ENCODE peak calls at places on chromosome 21, in seven cellular contexts. One of them, this sample, is unnamed. For H3K4me1, the result is how much of the 10 kb centered on the place peaks cover.

GRCh38 chr21:46157987-46158451 is 2.6 kb upstream of the FTCD start:
- DNase-seq in upper lobe of right lung: peak
- DNase-seq in ovary: no peak
- DNase-seq in A549: no peak
- DNase-seq in upper lobe of left lung: peak
- DNase-seq in uterus: no peak
- DNase-seq in HAP-1: no peak
- DNase-seq in this sample: no peak

GRCh38 chr21:14787312-14787711 is 241.2 kb upstream of the SAMSN1 start:
- DNase-seq in upper lobe of right lung: no peak
- DNase-seq in ovary: no peak
- DNase-seq in A549: no peak
- DNase-seq in upper lobe of left lung: no peak
- DNase-seq in uterus: no peak
- DNase-seq in HAP-1: no peak
- DNase-seq in this sample: no peak

GRCh38 chr21:28543975-28544374 is 448.7 kb downstream of the LTN1 start:
- DNase-seq in upper lobe of right lung: no peak
- DNase-seq in ovary: no peak
- DNase-seq in A549: no peak
- DNase-seq in upper lobe of left lung: no peak
- DNase-seq in uterus: no peak
- DNase-seq in HAP-1: no peak
- DNase-seq in this sample: no peak

GRCh38 chr21:38773108-38774061 is 32.3 kb upstream of the ETS2 start:
- DNase-seq in upper lobe of right lung: no peak
- DNase-seq in ovary: peak
- DNase-seq in A549: peak
- DNase-seq in upper lobe of left lung: no peak
- DNase-seq in uterus: peak
- DNase-seq in HAP-1: no peak
- DNase-seq in this sample: no peak

GRCh38 chr21:41610042-41610839 is 102.3 kb upstream of the TMPRSS2 start:
- DNase-seq in upper lobe of right lung: peak
- DNase-seq in ovary: peak
- DNase-seq in A549: peak
- DNase-seq in upper lobe of left lung: peak
- DNase-seq in uterus: no peak
- DNase-seq in HAP-1: peak
- DNase-seq in this sample: peak

GRCh38 chr21:46096997-46097825 is 701 bp upstream of the COL6A2 start:
- DNase-seq in upper lobe of right lung: peak
- DNase-seq in ovary: peak
- DNase-seq in A549: no peak
- DNase-seq in upper lobe of left lung: peak
- DNase-seq in uterus: peak
- DNase-seq in HAP-1: peak
- DNase-seq in this sample: no peak

GRCh38 chr21:31710586-31710985 is 21.3 kb downstream of the SCAF4 start:
- DNase-seq in upper lobe of right lung: no peak
- DNase-seq in ovary: no peak
- DNase-seq in A549: no peak
- DNase-seq in upper lobe of left lung: no peak
- DNase-seq in uterus: no peak
- DNase-seq in HAP-1: no peak
- DNase-seq in this sample: peak

GRCh38 chr21:24727803-24728425 is 879.4 kb downstream of the MRPL39 start:
- DNase-seq in upper lobe of right lung: no peak
- DNase-seq in ovary: no peak
- DNase-seq in A549: no peak
- DNase-seq in upper lobe of left lung: no peak
- DNase-seq in uterus: no peak
- DNase-seq in HAP-1: no peak
- DNase-seq in this sample: no peak

GRCh38 chr21:46112731-46113215 is 14.9 kb downstream of the COL6A2 start:
- DNase-seq in upper lobe of right lung: peak
- DNase-seq in ovary: no peak
- DNase-seq in A549: no peak
- DNase-seq in upper lobe of left lung: peak
- DNase-seq in uterus: no peak
- DNase-seq in HAP-1: no peak
- DNase-seq in this sample: no peak

GRCh38 chr21:31255846-31256395 is 88.1 kb downstream of the TIAM1 start:
- DNase-seq in upper lobe of right lung: no peak
- DNase-seq in ovary: no peak
- DNase-seq in A549: no peak
- DNase-seq in upper lobe of left lung: no peak
- DNase-seq in uterus: no peak
- DNase-seq in HAP-1: no peak
- DNase-seq in this sample: no peak

GRCh38 chr21:21247441-21247840 is 249.2 kb downstream of the NCAM2 start:
- DNase-seq in upper lobe of right lung: no peak
- DNase-seq in ovary: no peak
- DNase-seq in A549: no peak
- DNase-seq in upper lobe of left lung: no peak
- DNase-seq in uterus: no peak
- DNase-seq in HAP-1: no peak
- DNase-seq in this sample: no peak

GRCh38 chr21:28771790-28772501 is 220.7 kb downstream of the LTN1 start:
- DNase-seq in upper lobe of right lung: no peak
- DNase-seq in ovary: no peak
- DNase-seq in A549: no peak
- DNase-seq in upper lobe of left lung: no peak
- DNase-seq in uterus: no peak
- DNase-seq in HAP-1: no peak
- DNase-seq in this sample: peak

GRCh38 chr21:16407403-16408279 is 677.9 kb downstream of the USP25 start:
- DNase-seq in upper lobe of right lung: no peak
- DNase-seq in ovary: no peak
- DNase-seq in A549: no peak
- DNase-seq in upper lobe of left lung: no peak
- DNase-seq in uterus: no peak
- DNase-seq in HAP-1: no peak
- DNase-seq in this sample: peak

GRCh38 chr21:38322551-38322950 is 65.8 kb downstream of the KCNJ15 start:
- DNase-seq in upper lobe of right lung: no peak
- DNase-seq in ovary: no peak
- DNase-seq in A549: no peak
- DNase-seq in upper lobe of left lung: no peak
- DNase-seq in uterus: no peak
- DNase-seq in HAP-1: no peak
- DNase-seq in this sample: no peak

GRCh38 chr21:41160036-41160435 is 7.9 kb upstream of the BACE2 start:
- DNase-seq in upper lobe of right lung: no peak
- DNase-seq in ovary: no peak
- DNase-seq in A549: no peak
- DNase-seq in upper lobe of left lung: no peak
- DNase-seq in uterus: no peak
- DNase-seq in HAP-1: no peak
- DNase-seq in this sample: no peak

GRCh38 chr21:38534591-38534990 is 36.3 kb upstream of the ERG start:
- DNase-seq in upper lobe of right lung: no peak
- DNase-seq in ovary: no peak
- DNase-seq in A549: no peak
- DNase-seq in upper lobe of left lung: no peak
- DNase-seq in uterus: no peak
- DNase-seq in HAP-1: no peak
- DNase-seq in this sample: no peak

GRCh38 chr21:15444118-15444960 is 285.4 kb upstream of the USP25 start:
- DNase-seq in upper lobe of right lung: no peak
- DNase-seq in ovary: no peak
- DNase-seq in A549: peak
- DNase-seq in upper lobe of left lung: no peak
- DNase-seq in uterus: no peak
- DNase-seq in HAP-1: no peak
- DNase-seq in this sample: no peak

GRCh38 chr21:41662161-41662560 is 104.7 kb downstream of the RIPK4 start:
- DNase-seq in upper lobe of right lung: no peak
- DNase-seq in ovary: no peak
- DNase-seq in A549: no peak
- DNase-seq in upper lobe of left lung: no peak
- DNase-seq in uterus: no peak
- DNase-seq in HAP-1: no peak
- DNase-seq in this sample: no peak

GRCh38 chr21:38438476-38438893 is 59.8 kb downstream of the ERG start:
- DNase-seq in upper lobe of right lung: peak
- DNase-seq in ovary: peak
- DNase-seq in A549: peak
- DNase-seq in upper lobe of left lung: peak
- DNase-seq in uterus: peak
- DNase-seq in HAP-1: no peak
- DNase-seq in this sample: peak

GRCh38 chr21:39664586-39664985 is 51.8 kb downstream of the B3GALT5 start:
- DNase-seq in upper lobe of right lung: no peak
- DNase-seq in ovary: no peak
- DNase-seq in A549: no peak
- DNase-seq in upper lobe of left lung: no peak
- DNase-seq in uterus: no peak
- DNase-seq in HAP-1: no peak
- DNase-seq in this sample: no peak

GRCh38 chr21:17461014-17461413 is 51.8 kb upstream of the CXADR start:
- DNase-seq in upper lobe of right lung: no peak
- DNase-seq in ovary: peak
- DNase-seq in A549: peak
- DNase-seq in upper lobe of left lung: peak
- DNase-seq in uterus: peak
- DNase-seq in HAP-1: no peak
- DNase-seq in this sample: no peak

GRCh38 chr21:42846221-42846620 is 33.1 kb downstream of the WDR4 start:
- DNase-seq in upper lobe of right lung: peak
- DNase-seq in ovary: peak
- DNase-seq in A549: no peak
- DNase-seq in upper lobe of left lung: no peak
- DNase-seq in uterus: no peak
- DNase-seq in HAP-1: peak
- DNase-seq in this sample: no peak

GRCh38 chr21:42845296-42845965 is 33.9 kb downstream of the WDR4 start:
- DNase-seq in upper lobe of right lung: peak
- DNase-seq in ovary: peak
- DNase-seq in A549: no peak
- DNase-seq in upper lobe of left lung: peak
- DNase-seq in uterus: no peak
- DNase-seq in HAP-1: peak
- DNase-seq in this sample: no peak

GRCh38 chr21:42848932-42849758 is 30.2 kb downstream of the WDR4 start:
- DNase-seq in upper lobe of right lung: peak
- DNase-seq in ovary: no peak
- DNase-seq in A549: no peak
- DNase-seq in upper lobe of left lung: no peak
- DNase-seq in uterus: no peak
- DNase-seq in HAP-1: no peak
- DNase-seq in this sample: no peak

GRCh38 chr21:42847726-42848125 is 31.6 kb downstream of the WDR4 start:
- DNase-seq in upper lobe of right lung: peak
- DNase-seq in ovary: no peak
- DNase-seq in A549: no peak
- DNase-seq in upper lobe of left lung: no peak
- DNase-seq in uterus: no peak
- DNase-seq in HAP-1: no peak
- DNase-seq in this sample: no peak

DNA sequence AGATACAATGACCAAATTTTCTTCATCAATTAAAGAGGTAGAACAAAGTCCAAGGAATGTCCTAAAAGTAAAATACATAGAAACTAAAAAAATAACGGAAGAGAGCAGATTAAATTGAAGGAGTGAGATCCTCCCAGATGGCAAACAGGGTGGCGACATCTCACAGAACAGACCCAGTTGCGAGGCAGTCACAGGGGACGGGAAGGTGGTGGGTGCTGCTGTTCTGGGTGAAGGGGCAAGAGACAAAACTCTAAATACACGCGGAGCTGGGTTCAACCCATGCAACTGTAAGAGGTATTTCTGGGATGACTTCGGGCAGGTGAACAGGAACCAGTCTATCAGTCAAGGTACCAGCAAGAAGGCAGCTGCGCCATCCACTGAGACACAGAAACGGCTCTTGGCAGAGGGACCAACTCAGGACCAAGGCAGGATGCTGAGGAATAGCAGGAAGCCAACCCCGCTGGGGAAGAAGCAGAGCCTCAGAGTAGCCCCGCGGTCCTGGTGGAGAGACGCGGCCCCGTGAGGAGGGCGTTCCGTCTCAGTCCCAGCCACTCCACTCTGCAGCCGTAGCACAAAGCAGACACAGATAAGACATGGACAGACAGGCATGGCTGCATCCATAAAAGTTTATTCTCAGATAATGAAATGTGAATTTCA is 32.2 kb downstream of the WDR4 start:
- DNase-seq in upper lobe of right lung: peak
- DNase-seq in ovary: peak
- DNase-seq in A549: no peak
- DNase-seq in upper lobe of left lung: no peak
- DNase-seq in uterus: no peak
- DNase-seq in HAP-1: peak
- DNase-seq in this sample: no peak
- H3K4me1 ChIP-seq in upper lobe of right lung: under half
- H3K4me1 ChIP-seq in ovary: under half
- H3K4me1 ChIP-seq in A549: under half
- H3K4me1 ChIP-seq in upper lobe of left lung: under half
- H3K4me1 ChIP-seq in uterus: under half
- H3K4me1 ChIP-seq in HAP-1: under half
- H3K4me1 ChIP-seq in this sample: under half

GRCh38 chr21:34885636-34886553 is 163.2 kb downstream of the RUNX1 start:
- DNase-seq in upper lobe of right lung: no peak
- DNase-seq in ovary: peak
- DNase-seq in A549: no peak
- DNase-seq in upper lobe of left lung: no peak
- DNase-seq in uterus: no peak
- DNase-seq in HAP-1: peak
- DNase-seq in this sample: no peak
- H3K4me1 ChIP-seq in upper lobe of right lung: under half
- H3K4me1 ChIP-seq in ovary: under half
- H3K4me1 ChIP-seq in A549: under half
- H3K4me1 ChIP-seq in upper lobe of left lung: half or more
- H3K4me1 ChIP-seq in uterus: under half
- H3K4me1 ChIP-seq in HAP-1: under half
- H3K4me1 ChIP-seq in this sample: under half

GRCh38 chr21:44998621-44999427 is 59.0 kb downstream of the SLX9 start:
- DNase-seq in upper lobe of right lung: no peak
- DNase-seq in ovary: no peak
- DNase-seq in A549: no peak
- DNase-seq in upper lobe of left lung: no peak
- DNase-seq in uterus: no peak
- DNase-seq in HAP-1: no peak
- DNase-seq in this sample: no peak
- H3K4me1 ChIP-seq in upper lobe of right lung: under half
- H3K4me1 ChIP-seq in ovary: under half
- H3K4me1 ChIP-seq in A549: under half
- H3K4me1 ChIP-seq in upper lobe of left lung: under half
- H3K4me1 ChIP-seq in uterus: under half
- H3K4me1 ChIP-seq in HAP-1: under half
- H3K4me1 ChIP-seq in this sample: under half

DNA sequence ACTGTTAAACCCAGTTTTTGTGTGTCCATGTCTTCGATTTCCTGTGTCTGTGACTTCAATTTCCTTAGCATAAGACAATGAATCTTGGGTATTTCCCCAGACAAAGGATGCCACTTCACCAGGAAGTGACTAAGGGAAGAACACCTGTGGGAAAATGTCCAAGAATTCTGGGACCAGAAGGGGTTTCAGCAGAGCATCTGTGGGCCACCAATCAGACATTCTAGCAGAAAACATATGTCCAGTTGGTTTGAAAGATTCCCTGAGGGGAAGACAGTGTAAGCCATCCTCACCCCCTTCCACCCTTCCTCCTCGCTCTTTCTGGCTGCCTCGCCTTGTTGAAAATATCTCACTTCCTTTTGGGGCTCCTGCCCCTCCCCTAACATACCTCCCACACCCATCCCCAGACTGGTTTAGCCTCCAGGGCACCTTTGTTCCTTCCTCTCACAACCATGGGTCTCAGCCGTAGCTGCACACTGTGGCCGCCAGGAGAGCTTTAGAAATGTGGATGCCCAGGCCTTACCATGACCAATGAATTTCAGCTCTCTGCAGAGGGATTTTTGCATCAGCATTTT is 25.5 kb upstream of the IFNAR1 start:
- DNase-seq in upper lobe of right lung: no peak
- DNase-seq in ovary: no peak
- DNase-seq in A549: no peak
- DNase-seq in upper lobe of left lung: peak
- DNase-seq in uterus: no peak
- DNase-seq in HAP-1: no peak
- DNase-seq in this sample: no peak
- H3K4me1 ChIP-seq in upper lobe of right lung: under half
- H3K4me1 ChIP-seq in ovary: under half
- H3K4me1 ChIP-seq in A549: under half
- H3K4me1 ChIP-seq in upper lobe of left lung: under half
- H3K4me1 ChIP-seq in uterus: under half
- H3K4me1 ChIP-seq in HAP-1: under half
- H3K4me1 ChIP-seq in this sample: under half